ENCODE peak calls at places on chromosomes 2 and 18, in eight cellular contexts. One of them, this sample, is unnamed.

GRCh38 chr2:205681836-205682238 is 464 bp upstream of the NRP2 start:
- DNase-seq in CD8-positive, alpha-beta memory T cell: no peak
- DNase-seq in activated T-cell treated with anti-CD3 and anti-CD28 coated beads for 1 hour: no peak
- DNase-seq in NCI-H2081: no peak
- DNase-seq in naive thymus-derived CD4-positive, alpha-beta T cell: no peak
- DNase-seq in fibroblast of mammary gland: no peak
- DNase-seq in activated CD4-positive, CD25-positive, alpha-beta regulatory T cell treated with anti-CD3 and anti-CD28 coated beads, Interleukin-2, amount 50 U/mL, for 72 hours: no peak
- DNase-seq in NCI-H748 treated with DMSO at 0.1 percent for 48 hours: no peak
- DNase-seq in this sample: no peak

GRCh38 chr2:20604957-20605381 is 45.9 kb downstream of the HS1BP3 start:
- DNase-seq in CD8-positive, alpha-beta memory T cell: no peak
- DNase-seq in activated T-cell treated with anti-CD3 and anti-CD28 coated beads for 1 hour: no peak
- DNase-seq in NCI-H2081: no peak
- DNase-seq in naive thymus-derived CD4-positive, alpha-beta T cell: no peak
- DNase-seq in fibroblast of mammary gland: peak
- DNase-seq in activated CD4-positive, CD25-positive, alpha-beta regulatory T cell treated with anti-CD3 and anti-CD28 coated beads, Interleukin-2, amount 50 U/mL, for 72 hours: no peak
- DNase-seq in NCI-H748 treated with DMSO at 0.1 percent for 48 hours: no peak
- DNase-seq in this sample: peak

GRCh38 chr18:13107074-13107473 is 111.5 kb upstream of the LDLRAD4 start:
- DNase-seq in CD8-positive, alpha-beta memory T cell: no peak
- DNase-seq in activated T-cell treated with anti-CD3 and anti-CD28 coated beads for 1 hour: no peak
- DNase-seq in NCI-H2081: no peak
- DNase-seq in naive thymus-derived CD4-positive, alpha-beta T cell: no peak
- DNase-seq in fibroblast of mammary gland: peak
- DNase-seq in activated CD4-positive, CD25-positive, alpha-beta regulatory T cell treated with anti-CD3 and anti-CD28 coated beads, Interleukin-2, amount 50 U/mL, for 72 hours: no peak
- DNase-seq in NCI-H748 treated with DMSO at 0.1 percent for 48 hours: no peak
- DNase-seq in this sample: peak

GRCh38 chr2:234732404-234733092 is 219.3 kb upstream of the SH3BP4 start:
- DNase-seq in CD8-positive, alpha-beta memory T cell: no peak
- DNase-seq in activated T-cell treated with anti-CD3 and anti-CD28 coated beads for 1 hour: no peak
- DNase-seq in NCI-H2081: no peak
- DNase-seq in naive thymus-derived CD4-positive, alpha-beta T cell: no peak
- DNase-seq in fibroblast of mammary gland: no peak
- DNase-seq in activated CD4-positive, CD25-positive, alpha-beta regulatory T cell treated with anti-CD3 and anti-CD28 coated beads, Interleukin-2, amount 50 U/mL, for 72 hours: no peak
- DNase-seq in NCI-H748 treated with DMSO at 0.1 percent for 48 hours: no peak
- DNase-seq in this sample: no peak

GRCh38 chr2:232860593-232861241 is 9.3 kb upstream of the SNORC start:
- DNase-seq in CD8-positive, alpha-beta memory T cell: no peak
- DNase-seq in activated T-cell treated with anti-CD3 and anti-CD28 coated beads for 1 hour: no peak
- DNase-seq in NCI-H2081: no peak
- DNase-seq in naive thymus-derived CD4-positive, alpha-beta T cell: no peak
- DNase-seq in fibroblast of mammary gland: no peak
- DNase-seq in activated CD4-positive, CD25-positive, alpha-beta regulatory T cell treated with anti-CD3 and anti-CD28 coated beads, Interleukin-2, amount 50 U/mL, for 72 hours: no peak
- DNase-seq in NCI-H748 treated with DMSO at 0.1 percent for 48 hours: no peak
- DNase-seq in this sample: no peak

GRCh38 chr2:34012728-34013302 is 413.7 kb upstream of the FAM98A start:
- DNase-seq in CD8-positive, alpha-beta memory T cell: no peak
- DNase-seq in activated T-cell treated with anti-CD3 and anti-CD28 coated beads for 1 hour: no peak
- DNase-seq in NCI-H2081: peak
- DNase-seq in naive thymus-derived CD4-positive, alpha-beta T cell: no peak
- DNase-seq in fibroblast of mammary gland: peak
- DNase-seq in activated CD4-positive, CD25-positive, alpha-beta regulatory T cell treated with anti-CD3 and anti-CD28 coated beads, Interleukin-2, amount 50 U/mL, for 72 hours: no peak
- DNase-seq in NCI-H748 treated with DMSO at 0.1 percent for 48 hours: no peak
- DNase-seq in this sample: peak

GRCh38 chr18:3333056-3333720 is 71.3 kb downstream of the MYL12B start:
- DNase-seq in CD8-positive, alpha-beta memory T cell: no peak
- DNase-seq in activated T-cell treated with anti-CD3 and anti-CD28 coated beads for 1 hour: no peak
- DNase-seq in NCI-H2081: no peak
- DNase-seq in naive thymus-derived CD4-positive, alpha-beta T cell: no peak
- DNase-seq in fibroblast of mammary gland: no peak
- DNase-seq in activated CD4-positive, CD25-positive, alpha-beta regulatory T cell treated with anti-CD3 and anti-CD28 coated beads, Interleukin-2, amount 50 U/mL, for 72 hours: no peak
- DNase-seq in NCI-H748 treated with DMSO at 0.1 percent for 48 hours: no peak
- DNase-seq in this sample: no peak

GRCh38 chr18:74715306-74715705 is 117.6 kb downstream of the ZNF407 start:
- DNase-seq in CD8-positive, alpha-beta memory T cell: no peak
- DNase-seq in activated T-cell treated with anti-CD3 and anti-CD28 coated beads for 1 hour: no peak
- DNase-seq in NCI-H2081: peak
- DNase-seq in naive thymus-derived CD4-positive, alpha-beta T cell: no peak
- DNase-seq in fibroblast of mammary gland: no peak
- DNase-seq in activated CD4-positive, CD25-positive, alpha-beta regulatory T cell treated with anti-CD3 and anti-CD28 coated beads, Interleukin-2, amount 50 U/mL, for 72 hours: no peak
- DNase-seq in NCI-H748 treated with DMSO at 0.1 percent for 48 hours: no peak
- DNase-seq in this sample: no peak

GRCh38 chr2:9704600-9704999 is 73.8 kb upstream of the YWHAQ start:
- DNase-seq in CD8-positive, alpha-beta memory T cell: no peak
- DNase-seq in activated T-cell treated with anti-CD3 and anti-CD28 coated beads for 1 hour: no peak
- DNase-seq in NCI-H2081: no peak
- DNase-seq in naive thymus-derived CD4-positive, alpha-beta T cell: no peak
- DNase-seq in fibroblast of mammary gland: no peak
- DNase-seq in activated CD4-positive, CD25-positive, alpha-beta regulatory T cell treated with anti-CD3 and anti-CD28 coated beads, Interleukin-2, amount 50 U/mL, for 72 hours: no peak
- DNase-seq in NCI-H748 treated with DMSO at 0.1 percent for 48 hours: no peak
- DNase-seq in this sample: no peak

GRCh38 chr2:121809607-121810006 is 54.2 kb downstream of the TSN start:
- DNase-seq in CD8-positive, alpha-beta memory T cell: no peak
- DNase-seq in activated T-cell treated with anti-CD3 and anti-CD28 coated beads for 1 hour: no peak
- DNase-seq in NCI-H2081: no peak
- DNase-seq in naive thymus-derived CD4-positive, alpha-beta T cell: no peak
- DNase-seq in fibroblast of mammary gland: no peak
- DNase-seq in activated CD4-positive, CD25-positive, alpha-beta regulatory T cell treated with anti-CD3 and anti-CD28 coated beads, Interleukin-2, amount 50 U/mL, for 72 hours: no peak
- DNase-seq in NCI-H748 treated with DMSO at 0.1 percent for 48 hours: no peak
- DNase-seq in this sample: no peak

GRCh38 chr18:68520406-68521075 is 194.4 kb downstream of the TMX3 start:
- DNase-seq in CD8-positive, alpha-beta memory T cell: no peak
- DNase-seq in activated T-cell treated with anti-CD3 and anti-CD28 coated beads for 1 hour: no peak
- DNase-seq in NCI-H2081: no peak
- DNase-seq in naive thymus-derived CD4-positive, alpha-beta T cell: no peak
- DNase-seq in fibroblast of mammary gland: peak
- DNase-seq in activated CD4-positive, CD25-positive, alpha-beta regulatory T cell treated with anti-CD3 and anti-CD28 coated beads, Interleukin-2, amount 50 U/mL, for 72 hours: no peak
- DNase-seq in NCI-H748 treated with DMSO at 0.1 percent for 48 hours: no peak
- DNase-seq in this sample: peak

GRCh38 chr2:42191285-42192009 is 22.3 kb downstream of the EML4 start:
- DNase-seq in CD8-positive, alpha-beta memory T cell: no peak
- DNase-seq in activated T-cell treated with anti-CD3 and anti-CD28 coated beads for 1 hour: no peak
- DNase-seq in NCI-H2081: no peak
- DNase-seq in naive thymus-derived CD4-positive, alpha-beta T cell: no peak
- DNase-seq in fibroblast of mammary gland: no peak
- DNase-seq in activated CD4-positive, CD25-positive, alpha-beta regulatory T cell treated with anti-CD3 and anti-CD28 coated beads, Interleukin-2, amount 50 U/mL, for 72 hours: no peak
- DNase-seq in NCI-H748 treated with DMSO at 0.1 percent for 48 hours: no peak
- DNase-seq in this sample: no peak

GRCh38 chr2:234670052-234670451 is 173.2 kb upstream of the ARL4C start:
- DNase-seq in CD8-positive, alpha-beta memory T cell: no peak
- DNase-seq in activated T-cell treated with anti-CD3 and anti-CD28 coated beads for 1 hour: no peak
- DNase-seq in NCI-H2081: no peak
- DNase-seq in naive thymus-derived CD4-positive, alpha-beta T cell: no peak
- DNase-seq in fibroblast of mammary gland: peak
- DNase-seq in activated CD4-positive, CD25-positive, alpha-beta regulatory T cell treated with anti-CD3 and anti-CD28 coated beads, Interleukin-2, amount 50 U/mL, for 72 hours: no peak
- DNase-seq in NCI-H748 treated with DMSO at 0.1 percent for 48 hours: no peak
- DNase-seq in this sample: peak

GRCh38 chr2:216830346-216830745 is 29.5 kb downstream of the TNP1 start:
- DNase-seq in CD8-positive, alpha-beta memory T cell: no peak
- DNase-seq in activated T-cell treated with anti-CD3 and anti-CD28 coated beads for 1 hour: no peak
- DNase-seq in NCI-H2081: peak
- DNase-seq in naive thymus-derived CD4-positive, alpha-beta T cell: no peak
- DNase-seq in fibroblast of mammary gland: no peak
- DNase-seq in activated CD4-positive, CD25-positive, alpha-beta regulatory T cell treated with anti-CD3 and anti-CD28 coated beads, Interleukin-2, amount 50 U/mL, for 72 hours: no peak
- DNase-seq in NCI-H748 treated with DMSO at 0.1 percent for 48 hours: peak
- DNase-seq in this sample: no peak

GRCh38 chr2:229627728-229628127 is 86.6 kb downstream of the DNER start:
- DNase-seq in CD8-positive, alpha-beta memory T cell: no peak
- DNase-seq in activated T-cell treated with anti-CD3 and anti-CD28 coated beads for 1 hour: no peak
- DNase-seq in NCI-H2081: no peak
- DNase-seq in naive thymus-derived CD4-positive, alpha-beta T cell: no peak
- DNase-seq in fibroblast of mammary gland: no peak
- DNase-seq in activated CD4-positive, CD25-positive, alpha-beta regulatory T cell treated with anti-CD3 and anti-CD28 coated beads, Interleukin-2, amount 50 U/mL, for 72 hours: no peak
- DNase-seq in NCI-H748 treated with DMSO at 0.1 percent for 48 hours: no peak
- DNase-seq in this sample: peak

GRCh38 chr18:23194150-23194968 is 59.1 kb downstream of the CABLES1 start:
- DNase-seq in CD8-positive, alpha-beta memory T cell: no peak
- DNase-seq in activated T-cell treated with anti-CD3 and anti-CD28 coated beads for 1 hour: no peak
- DNase-seq in NCI-H2081: no peak
- DNase-seq in naive thymus-derived CD4-positive, alpha-beta T cell: no peak
- DNase-seq in fibroblast of mammary gland: peak
- DNase-seq in activated CD4-positive, CD25-positive, alpha-beta regulatory T cell treated with anti-CD3 and anti-CD28 coated beads, Interleukin-2, amount 50 U/mL, for 72 hours: no peak
- DNase-seq in NCI-H748 treated with DMSO at 0.1 percent for 48 hours: no peak
- DNase-seq in this sample: peak

GRCh38 chr2:3278521-3279218 is 98.9 kb downstream of the EIPR1 start:
- DNase-seq in CD8-positive, alpha-beta memory T cell: no peak
- DNase-seq in activated T-cell treated with anti-CD3 and anti-CD28 coated beads for 1 hour: no peak
- DNase-seq in NCI-H2081: no peak
- DNase-seq in naive thymus-derived CD4-positive, alpha-beta T cell: no peak
- DNase-seq in fibroblast of mammary gland: no peak
- DNase-seq in activated CD4-positive, CD25-positive, alpha-beta regulatory T cell treated with anti-CD3 and anti-CD28 coated beads, Interleukin-2, amount 50 U/mL, for 72 hours: no peak
- DNase-seq in NCI-H748 treated with DMSO at 0.1 percent for 48 hours: no peak
- DNase-seq in this sample: no peak

GRCh38 chr2:68730828-68731227 is 3.8 kb upstream of the ARHGAP25 start:
- DNase-seq in CD8-positive, alpha-beta memory T cell: no peak
- DNase-seq in activated T-cell treated with anti-CD3 and anti-CD28 coated beads for 1 hour: no peak
- DNase-seq in NCI-H2081: no peak
- DNase-seq in naive thymus-derived CD4-positive, alpha-beta T cell: no peak
- DNase-seq in fibroblast of mammary gland: peak
- DNase-seq in activated CD4-positive, CD25-positive, alpha-beta regulatory T cell treated with anti-CD3 and anti-CD28 coated beads, Interleukin-2, amount 50 U/mL, for 72 hours: no peak
- DNase-seq in NCI-H748 treated with DMSO at 0.1 percent for 48 hours: no peak
- DNase-seq in this sample: peak

GRCh38 chr2:160408575-160409291 is 84.9 kb downstream of the RBMS1 start:
- DNase-seq in CD8-positive, alpha-beta memory T cell: no peak
- DNase-seq in activated T-cell treated with anti-CD3 and anti-CD28 coated beads for 1 hour: no peak
- DNase-seq in NCI-H2081: no peak
- DNase-seq in naive thymus-derived CD4-positive, alpha-beta T cell: no peak
- DNase-seq in fibroblast of mammary gland: no peak
- DNase-seq in activated CD4-positive, CD25-positive, alpha-beta regulatory T cell treated with anti-CD3 and anti-CD28 coated beads, Interleukin-2, amount 50 U/mL, for 72 hours: no peak
- DNase-seq in NCI-H748 treated with DMSO at 0.1 percent for 48 hours: no peak
- DNase-seq in this sample: no peak